ENCODE peak calls at places on chromosomes 11 and 22, in ten cellular contexts. N is activated CD4-positive, alpha-beta T cell treated with anti-CD3 and anti-CD28 coated beads for 36 hours; R is left cardiac atrium; F is psoas muscle; Q is heart right ventricle; E is activated B cell treated with CpG ODN at 0.5 μM for 24 hours; U is gastroesophageal sphincter; B is activated naive CD8-positive, alpha-beta T cell treated with anti-CD3 and anti-CD28 coated beads, Interleukin-2, amount 10 ng/mL, durations not matched to agents 7 days and 5 days; Z is activated naive CD4-positive, alpha-beta T cell treated with anti-CD3 and anti-CD28 coated beads, Interleukin-2, amount 50 U/mL, for 72 hours; P is natural killer cell. V is an unnamed sample.

GRCh38 chr22:24920029-24920428 is 26.5 kb downstream of the LHFPL7 start:
- ATAC-seq in R (no peak), P (no peak), F (no peak), B (no peak), Z (no peak), E (no peak), Q (no peak), U (no peak), N (no peak), V (no peak)

GRCh38 chr11:69102732-69103615 is 52.8 kb upstream of the SMIM38 start:
- ATAC-seq in N (no peak), P (no peak), F (no peak), R (no peak), B (no peak), Z (no peak), E (no peak), Q (no peak), U (no peak), V (peak)

GRCh38 chr11:74627381-74627780 is 35.0 kb downstream of the POLD3 start:
- ATAC-seq in B (no peak), N (peak), Q (no peak), E (no peak), F (no peak), Z (peak), U (no peak), R (no peak), P (no peak), V (no peak)

GRCh38 chr11:27290261-27290660 is 72.8 kb downstream of the CCDC34 start:
- ATAC-seq in B (no peak), U (no peak), F (no peak), P (no peak), R (no peak), E (no peak), Z (no peak), Q (no peak), N (no peak), V (no peak)

GRCh38 chr11:58506935-58507334 is 970 bp downstream of the OR5B21 start:
- ATAC-seq in Q (no peak), B (no peak), E (no peak), U (no peak), N (no peak), R (no peak), P (no peak), F (no peak), Z (no peak), V (no peak)

GRCh38 chr11:32838505-32839274 is 9.0 kb downstream of the PRRG4 start:
- ATAC-seq in E (no peak), N (peak), R (no peak), U (no peak), B (no peak), P (no peak), F (no peak), Q (no peak), Z (peak), V (no peak)

GRCh38 chr22:35177811-35178210 is 79.5 kb upstream of the HMGXB4 start:
- ATAC-seq in B (no peak), R (no peak), Q (no peak), U (no peak), Z (no peak), E (no peak), P (no peak), N (no peak), F (no peak), V (peak)

GRCh38 chr11:19715373-19715772 is 2.7 kb downstream of the NAV2 start:
- ATAC-seq in R (no peak), N (no peak), E (no peak), P (no peak), Q (no peak), Z (no peak), F (no peak), U (no peak), B (no peak), V (peak)

GRCh38 chr22:46104170-46104880 is 46.0 kb upstream of the PPARA start:
- ATAC-seq in Q (peak), R (peak), F (peak), E (no peak), P (no peak), U (peak), B (no peak), Z (no peak), N (no peak), V (peak)

GRCh38 chr11:125313271-125314222 is 149.0 kb downstream of the PKNOX2 start:
- ATAC-seq in E (no peak), F (no peak), U (no peak), Z (no peak), R (peak), P (no peak), B (no peak), N (no peak), Q (peak), V (no peak)

GRCh38 chr11:121863126-121863525 is 252.9 kb downstream of the BLID start:
- ATAC-seq in B (no peak), N (no peak), U (no peak), Z (no peak), E (no peak), Q (no peak), P (no peak), R (no peak), F (no peak), V (no peak)

GRCh38 chr22:32202539-32203180 is 2.2 kb downstream of the RFPL2 start:
- ATAC-seq in E (no peak), Q (peak), P (no peak), N (peak), B (peak), U (no peak), R (peak), F (peak), Z (peak), V (peak)

GRCh38 chr11:133834399-133835257 is 10.7 kb downstream of the SPATA19 start:
- ATAC-seq in U (no peak), B (peak), P (peak), R (no peak), Z (peak), Q (no peak), F (no peak), N (no peak), E (no peak), V (no peak)

GRCh38 chr22:45628508-45628907 is 43.1 kb upstream of the ATXN10 start:
- ATAC-seq in B (no peak), U (no peak), F (no peak), E (no peak), Q (no peak), N (no peak), P (no peak), R (no peak), Z (no peak), V (no peak)

GRCh38 chr22:40204331-40205116 is 26.8 kb downstream of the TNRC6B start:
- ATAC-seq in E (no peak), R (peak), U (peak), F (peak), B (no peak), Q (peak), P (no peak), Z (no peak), N (no peak), V (peak)

GRCh38 chr11:134879341-134879740 is 467.3 kb upstream of the B3GAT1 start:
- ATAC-seq in Z (no peak), B (no peak), F (no peak), U (no peak), Q (no peak), N (no peak), P (no peak), E (no peak), R (no peak), V (no peak)